ENCODE peak calls at places on chromosomes 5 and 9, in eight cellular contexts. W is fibroblast of pulmonary artery, D is endothelial cell of umbilical vein, P is fibroblast of mammary gland, F is lower leg skin, J is BJ, X is SJSA1, C is astrocyte of the spinal cord. O is an unnamed sample.
A peak's percentile ranks its signal among the peaks of the same experiment; 100 is the strongest.

GRCh38 chr5:43040287-43041098 is at the start of gene ANXA2R:
- DNase-seq in C (peak; percentile 98), D (peak; percentile 97), W (peak; percentile 97), P (peak; percentile 95), J (peak; percentile 67), X (peak; percentile 95), F (peak; percentile 91), O (peak; percentile 87)

GRCh38 chr5:150124596-150124995 is 31.0 kb downstream of the PDGFRB start:
- DNase-seq in J (no peak), C (no peak), D (no peak), F (no peak), X (no peak), W (no peak), P (no peak), O (no peak)

GRCh38 chr9:32968101-32969011 is 33.1 kb downstream of the APTX start:
- DNase-seq in D (peak; percentile 72), P (peak; percentile 51), F (peak; percentile 55), C (peak; percentile 59), X (peak; percentile 1), J (no peak), W (peak; percentile 68), O (no peak)

GRCh38 chr5:37086466-37087178 is 162.6 kb downstream of the CPLANE1 start:
- DNase-seq in C (peak; percentile 63), W (peak; percentile 34), F (no peak), P (peak; percentile 65), J (peak; percentile 24), D (no peak), X (peak; percentile 64), O (no peak)

GRCh38 chr5:123007292-123007691 is 29.2 kb downstream of the PPIC start:
- DNase-seq in J (no peak), W (no peak), D (no peak), F (no peak), X (no peak), C (peak; percentile 9), P (no peak), O (no peak)

GRCh38 chr5:76641514-76642120 is 18.4 kb upstream of the F2RL2 start:
- DNase-seq in P (peak; percentile 81), W (peak; percentile 85), J (no peak), C (peak; percentile 82), F (peak; percentile 51), X (peak; percentile 77), D (peak; percentile 85), O (peak; percentile 50)

GRCh38 chr9:85178486-85178885 is 509.0 kb downstream of the NTRK2 start:
- DNase-seq in P (no peak), C (no peak), D (no peak), J (no peak), F (no peak), W (no peak), X (no peak), O (no peak)

GRCh38 chr5:144028058-144028457 is 142.4 kb downstream of the YIPF5 start:
- DNase-seq in C (peak; percentile 47), D (peak; percentile 47), P (peak; percentile 89), W (peak; percentile 78), J (peak; percentile 65), X (no peak), F (no peak), O (no peak)

GRCh38 chr5:5141625-5142527 is 1.7 kb downstream of the ADAMTS16 start:
- DNase-seq in F (peak; percentile 41), X (peak; percentile 70), D (peak; percentile 45), P (peak; percentile 69), W (peak; percentile 71), J (no peak), C (peak; percentile 73), O (peak; percentile 42)

GRCh38 chr5:83562817-83563557 is 91.4 kb downstream of the VCAN start:
- DNase-seq in P (peak; percentile 64), C (no peak), J (no peak), X (no peak), W (peak; percentile 72), D (no peak), F (peak; percentile 21), O (no peak)

GRCh38 chr5:7874639-7875038 is 5.7 kb downstream of the MTRR start:
- DNase-seq in X (no peak), J (no peak), W (no peak), P (no peak), D (no peak), F (no peak), C (no peak), O (no peak)

GRCh38 chr9:5767968-5768932 is 64.7 kb downstream of the ERMP1 start:
- DNase-seq in D (no peak), F (no peak), X (no peak), C (no peak), P (no peak), J (no peak), W (no peak), O (no peak)

GRCh38 chr9:125521462-125522327 is 185.3 kb downstream of the MAPKAP1 start:
- DNase-seq in W (peak; percentile 93), X (peak; percentile 83), F (no peak), D (peak; percentile 86), P (peak; percentile 98), J (peak; percentile 83), C (peak; percentile 96), O (peak; percentile 80)

GRCh38 chr5:50962934-50963646 is 296.7 kb downstream of the PARP8 start:
- DNase-seq in F (peak; percentile 67), D (peak; percentile 56), J (no peak), C (peak; percentile 40), X (peak; percentile 59), W (peak; percentile 55), P (peak; percentile 52), O (peak; percentile 31)

GRCh38 chr5:32092938-32093812 is 80.9 kb downstream of the GOLPH3 start:
- DNase-seq in P (peak; percentile 78), F (peak; percentile 61), X (peak; percentile 23), W (peak; percentile 84), C (peak; percentile 79), J (no peak), D (peak; percentile 77), O (peak; percentile 58)

GRCh38 chr5:14313986-14314690 is 171.0 kb downstream of the TRIO start:
- DNase-seq in D (no peak), F (no peak), J (no peak), W (no peak), X (no peak), C (no peak), P (no peak), O (no peak)

GRCh38 chr9:5561828-5562488 is 51.6 kb downstream of the PDCD1LG2 start:
- DNase-seq in W (no peak), F (no peak), D (no peak), X (no peak), J (no peak), P (no peak), C (no peak), O (no peak)

GRCh38 chr9:71863652-71864051 is 47.3 kb downstream of the ABHD17B start:
- DNase-seq in F (no peak), P (peak; percentile 22), D (no peak), W (peak; percentile 39), C (no peak), J (no peak), X (no peak), O (no peak)

GRCh38 chr5:156475182-156475830 is 148.3 kb downstream of the SGCD start:
- DNase-seq in J (no peak), W (no peak), F (no peak), C (no peak), P (peak; percentile 20), D (no peak), X (no peak), O (no peak)

GRCh38 chr5:159917919-159918487 is 1.7 kb downstream of the ADRA1B start:
- DNase-seq in P (no peak), C (peak; percentile 26), X (no peak), J (no peak), W (no peak), D (no peak), F (no peak), O (no peak)
- H3K4me3 ChIP-seq in P (peak overlapping the region; percentile 42), C (peak overlapping the region; percentile 17), X (no peak overlapping the region), J (no peak overlapping the region), W (peak overlapping the region; percentile 36), D (no peak overlapping the region), F (no peak overlapping the region), O (no peak overlapping the region)

GRCh38 chr5:35862126-35862525 is 5.4 kb downstream of the IL7R start:
- DNase-seq in W (no peak), C (no peak), P (no peak), J (no peak), F (no peak), X (no peak), D (no peak), O (no peak)
- H3K4me3 ChIP-seq in W (no peak overlapping the region), C (no peak overlapping the region), P (no peak overlapping the region), J (no peak overlapping the region), F (no peak overlapping the region), X (no peak overlapping the region), D (no peak overlapping the region), O (no peak overlapping the region)

GRCh38 chr5:73447234-73448071 is 1.1 kb downstream of the FOXD1 start:
- DNase-seq in F (no peak), P (peak; percentile 58), C (peak; percentile 74), W (peak; percentile 60), D (peak; percentile 41), X (peak; percentile 76), J (no peak), O (no peak)

GRCh38 chr5:73446631-73447233 is 1.8 kb downstream of the FOXD1 start:
- DNase-seq in J (no peak), W (no peak), F (no peak), X (peak; percentile 54), C (peak; percentile 17), P (no peak), D (no peak), O (no peak)

GRCh38 chr5:73444499-73445432 is 3.8 kb downstream of the FOXD1 start:
- DNase-seq in X (no peak), W (no peak), C (peak; percentile 50), J (no peak), F (no peak), P (no peak), D (no peak), O (no peak)

GRCh38 chr5:73443725-73444498 is 4.7 kb downstream of the FOXD1 start:
- DNase-seq in P (no peak), D (no peak), J (no peak), C (peak; percentile 47), F (no peak), X (no peak), W (no peak), O (no peak)

GRCh38 chr5:73445708-73446630 is 2.6 kb downstream of the FOXD1 start:
- DNase-seq in F (no peak), J (no peak), X (no peak), C (peak; percentile 44), P (no peak), D (no peak), W (no peak), O (no peak)
- H3K4me3 ChIP-seq in F (no peak overlapping the region), J (peak overlapping the region; percentile 80), X (peak overlapping the region; percentile 66), C (peak overlapping the region; percentile 94), P (peak overlapping the region; percentile 51), D (no peak overlapping the region), W (peak overlapping the region; percentile 62), O (peak overlapping the region; percentile 76)

GRCh38 chr5:1850324-1851154 is 32.2 kb downstream of the IRX4 start:
- DNase-seq in P (no peak), W (no peak), X (no peak), J (no peak), F (no peak), D (no peak), C (no peak), O (no peak)

GRCh38 chr5:1855075-1855474 is 27.6 kb downstream of the IRX4 start:
- DNase-seq in W (no peak), C (no peak), X (no peak), F (no peak), D (no peak), J (no peak), P (no peak), O (no peak)

GRCh38 chr5:1853531-1853930 is 29.2 kb downstream of the IRX4 start:
- DNase-seq in J (no peak), W (no peak), F (no peak), P (no peak), C (no peak), D (no peak), X (no peak), O (no peak)

GRCh38 chr5:1852324-1852947 is 30.3 kb downstream of the IRX4 start:
- DNase-seq in W (no peak), C (no peak), J (no peak), P (no peak), F (no peak), D (no peak), X (no peak), O (no peak)

GRCh38 chr5:1851290-1851934 is 31.3 kb downstream of the IRX4 start:
- DNase-seq in X (no peak), W (no peak), P (no peak), C (no peak), J (no peak), F (no peak), D (no peak), O (no peak)
- H3K4me3 ChIP-seq in X (no peak overlapping the region), W (no peak overlapping the region), P (no peak overlapping the region), C (no peak overlapping the region), J (no peak overlapping the region), F (no peak overlapping the region), D (no peak overlapping the region), O (no peak overlapping the region)

O was measured in HFF-Myc.